ENCODE peak calls at places on chromosomes 11 and 22, in five cellular contexts. X is GM23338, V is K562, H is astrocyte, G is vagina. S is an unnamed sample. For H3K36me3 and H3K27me3, the result is how much of the 10 kb centered on the place peaks cover.

GRCh38 chr11:42770444-42771065 is 541.2 kb upstream of the API5 start:
- DNase-seq in X (peak), V (peak), G (no peak), H (no peak), S (no peak)

GRCh38 chr11:69487391-69487790 is 5.9 kb downstream of the LINC01488 start:
- DNase-seq in H (no peak), V (no peak), X (no peak), G (no peak), S (no peak)

GRCh38 chr11:129815596-129816461 is at the start of gene TMEM45B:
- DNase-seq in V (no peak), X (peak), G (no peak), H (no peak), S (no peak)

GRCh38 chr11:15580056-15580774 is 465.5 kb downstream of the INSC start:
- DNase-seq in H (no peak), X (no peak), V (peak), G (no peak), S (no peak)

GRCh38 chr11:74636633-74637184 is 44.3 kb downstream of the POLD3 start:
- DNase-seq in X (no peak), H (peak), V (peak), G (no peak), S (no peak)

GRCh38 chr11:70525006-70525405 is 126.7 kb downstream of the CTTN start:
- DNase-seq in G (no peak), H (no peak), V (no peak), X (no peak), S (no peak)

GRCh38 chr11:67438121-67438902 is 830 bp upstream of the PTPRCAP start:
- DNase-seq in G (no peak), X (no peak), V (peak), H (no peak), S (no peak)

GRCh38 chr22:45212306-45212709 is 28.4 kb downstream of the KIAA0930 start:
- DNase-seq in V (peak), G (no peak), H (peak), X (peak), S (peak)

GRCh38 chr11:128288368-128288767 is 299.0 kb downstream of the ETS1 start:
- DNase-seq in G (no peak), H (no peak), X (no peak), V (no peak), S (no peak)

GRCh38 chr22:19478086-19478392 is 954 bp downstream of the UFD1 start:
- DNase-seq in X (no peak), H (no peak), V (no peak), G (peak), S (no peak)

GRCh38 chr11:116180806-116181600 is 591.8 kb downstream of the BUD13 start:
- DNase-seq in V (no peak), G (no peak), H (no peak), X (no peak), S (no peak)

GRCh38 chr22:47570851-47571250 is 808.4 kb downstream of the TBC1D22A start:
- DNase-seq in G (no peak), V (no peak), H (no peak), X (no peak), S (no peak)

GRCh38 chr11:118064956-118065355 is 11.9 kb upstream of the TMPRSS4 start:
- DNase-seq in V (no peak), G (no peak), X (no peak), H (no peak), S (no peak)

GRCh38 chr11:45803981-45804805 is 756 bp upstream of the SLC35C1 start:
- DNase-seq in G (peak), X (peak), H (peak), V (peak), S (peak)

GRCh38 chr22:37898441-37899181 is 7.5 kb upstream of the MICALL1 start:
- DNase-seq in X (peak), H (no peak), G (no peak), V (no peak), S (no peak)

GRCh38 chr11:119196833-119197483 is 9.2 kb upstream of the CBL start:
- DNase-seq in V (peak), H (peak), G (no peak), X (peak), S (peak)

GRCh38 chr22:22957090-22957489 is 69.5 kb downstream of the IGLL5 start:
- DNase-seq in G (no peak), H (no peak), V (peak), X (no peak), S (no peak)

GRCh38 chr22:46780453-46780852 is 18.0 kb downstream of the TBC1D22A start:
- DNase-seq in V (no peak), X (no peak), G (no peak), H (no peak), S (no peak)

GRCh38 chr11:19742595-19743292 is 30.1 kb downstream of the NAV2 start:
- DNase-seq in H (peak), G (no peak), X (peak), V (peak), S (no peak)

GRCh38 chr11:13102575-13102840 is 93.4 kb downstream of the RASSF10 start:
- DNase-seq in V (no peak), X (no peak), G (no peak), H (no peak), S (no peak)
- H3K4me3 ChIP-seq in V (no peak), X (no peak), G (no peak), H (no peak), S (no peak)

DNA sequence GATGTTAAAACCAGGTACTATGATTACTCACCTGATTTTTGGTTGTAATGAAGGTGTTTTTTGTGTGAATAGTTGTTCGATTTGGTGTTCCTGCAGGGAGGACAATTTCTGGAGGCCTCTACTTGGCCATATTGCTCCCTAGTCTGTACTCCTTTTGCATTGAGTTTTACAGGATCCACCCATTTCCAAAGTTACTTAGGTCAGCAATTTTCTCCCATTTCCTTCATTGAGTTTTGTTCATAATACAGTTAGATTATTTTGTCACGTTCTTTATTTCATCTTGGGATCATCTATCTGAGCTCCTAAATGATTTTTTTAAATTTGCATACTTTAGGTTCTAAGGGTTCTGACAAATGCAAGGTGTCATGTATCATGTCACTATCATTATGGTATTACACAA is 20.1 kb upstream of the AQP11 start:
- DNase-seq in X (no peak), G (no peak), V (no peak), H (no peak), S (no peak)
- H3K36me3 ChIP-seq in X (under half), G (under half), V (under half), H (under half), S (under half)

DNA sequence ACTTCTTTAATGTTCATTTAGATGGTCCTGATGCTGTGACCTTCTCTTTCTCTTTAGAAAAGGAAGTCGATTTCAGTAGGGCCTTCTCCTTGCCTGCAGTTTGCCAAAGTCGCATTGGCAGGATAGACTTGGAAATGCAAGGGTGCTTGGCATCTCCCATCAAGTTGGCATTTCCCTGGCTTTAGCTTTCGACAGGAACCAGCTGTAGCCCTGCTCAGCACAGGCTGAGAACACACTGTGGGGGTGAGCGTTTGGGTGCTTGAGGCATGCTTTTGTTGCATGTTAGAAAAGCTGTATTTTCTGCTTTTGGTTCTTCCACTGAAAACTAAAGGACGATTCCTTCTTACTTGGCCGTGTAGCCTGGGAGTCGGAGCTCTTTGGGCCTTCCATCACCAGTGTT is 37.7 kb downstream of the LDLRAD3 start:
- DNase-seq in G (no peak), H (no peak), V (no peak), X (no peak), S (peak)
- H3K27me3 ChIP-seq in G (under half), H (under half), V (under half), X (under half), S (under half)

GRCh38 chr22:30282616-30283046 is 6.7 kb downstream of the CASTOR1 start:
- DNase-seq in X (no peak), V (no peak), H (no peak), G (no peak), S (no peak)
- H3K4me3 ChIP-seq in X (no peak), V (no peak), H (no peak), G (no peak), S (no peak)

DNA sequence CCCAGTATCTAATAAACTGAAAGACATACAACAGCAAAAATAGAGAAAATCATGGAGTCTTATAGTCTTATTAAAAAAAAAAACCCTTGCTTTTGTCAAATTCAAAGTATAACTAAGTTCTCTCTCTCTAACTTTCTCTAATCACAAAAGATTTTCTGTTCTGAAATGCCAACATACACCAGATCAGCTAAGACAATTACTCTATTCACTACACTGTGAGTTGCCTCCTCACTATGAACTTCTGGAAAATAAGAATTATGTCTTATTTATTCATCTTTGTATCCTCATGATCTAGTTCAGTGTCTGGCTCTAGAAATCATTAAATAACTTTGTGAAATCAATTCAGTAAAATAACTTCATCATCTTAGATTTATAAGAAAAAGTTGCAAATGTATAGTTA is 12.7 kb downstream of the FAM76B start:
- DNase-seq in G (no peak), H (no peak), X (no peak), V (no peak), S (no peak)
- H3K36me3 ChIP-seq in G (half or more), H (under half), X (half or more), V (half or more), S (half or more)

GRCh38 chr22:49021097-49021925 is 806.4 kb downstream of the BRD1 start:
- DNase-seq in X (no peak), H (no peak), G (no peak), V (no peak), S (no peak)
- H3K27me3 ChIP-seq in X (under half), H (under half), G (under half), V (under half), S (under half)

GRCh38 chr11:6656581-6656915 is 939 bp upstream of the DCHS1 start:
- DNase-seq in H (no peak), G (no peak), X (no peak), V (no peak), S (no peak)

GRCh38 chr11:6653656-6654055 is 2.0 kb downstream of the DCHS1 start:
- DNase-seq in X (no peak), H (no peak), G (no peak), V (no peak), S (no peak)

GRCh38 chr11:6654281-6655019 is 1.2 kb downstream of the DCHS1 start:
- DNase-seq in V (no peak), H (no peak), G (no peak), X (no peak), S (no peak)

GRCh38 chr11:6655790-6656580 is at the start of gene DCHS1:
- DNase-seq in X (peak), H (no peak), V (peak), G (no peak), S (peak)

DNA sequence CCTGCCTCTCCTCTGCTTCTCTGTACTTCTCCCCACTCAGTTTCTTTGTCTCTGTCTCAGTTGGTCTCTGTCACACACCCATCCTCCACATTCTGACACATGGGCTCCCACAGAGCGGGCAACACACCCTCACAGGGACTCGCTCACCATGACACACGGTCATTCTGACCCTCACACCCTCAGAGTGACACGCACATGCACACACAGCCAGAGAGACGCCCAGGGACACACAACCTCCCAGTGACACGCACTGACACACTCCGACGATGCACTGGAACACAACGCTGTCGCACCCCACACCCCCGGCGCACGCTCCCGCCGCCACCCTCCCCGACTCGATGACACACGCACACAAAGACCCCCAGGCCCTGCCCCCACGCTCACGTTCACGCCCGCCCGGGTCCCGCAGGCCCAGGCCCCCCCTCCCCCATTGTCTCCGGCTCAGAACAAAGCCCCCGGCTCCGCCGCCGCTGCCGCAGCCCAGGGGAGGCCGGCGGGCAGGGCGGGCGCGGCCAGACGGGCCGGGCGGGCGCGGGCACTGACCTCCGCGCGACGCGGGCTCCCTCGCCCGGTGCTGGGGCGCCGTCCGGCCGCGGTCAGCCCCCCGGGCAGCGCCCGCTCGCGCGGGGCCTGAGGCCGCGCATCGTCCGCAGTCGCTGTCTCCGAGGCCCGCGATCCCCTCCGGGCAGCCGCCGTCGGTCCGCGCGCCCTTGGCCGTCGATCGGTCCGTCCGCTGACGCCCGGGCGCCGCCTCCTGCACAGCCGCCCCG is 404 bp downstream of the DCHS1 start:
- DNase-seq in G (no peak), X (peak), H (no peak), V (no peak), S (peak)
- H3K4me3 ChIP-seq in G (peak), X (peak), H (peak), V (no peak), S (peak)